ENCODE peak calls at places on chromosome 9, in six cellular contexts. Z is mammary epithelial cell, D is fibroblast of lung, T is transverse colon, U is HepG2, X is fibroblast of pulmonary artery. E is an unnamed sample.

GRCh38 chr9:71911908-71912325 is 478 bp downstream of the C9orf85 start:
- DNase-seq in Z (no peak), D (peak), T (no peak), U (no peak), X (peak), E (peak)

GRCh38 chr9:70949239-70949638 is 172.2 kb downstream of the TRPM3 start:
- DNase-seq in Z (no peak), D (no peak), T (no peak), U (no peak), X (no peak), E (no peak)

GRCh38 chr9:104788251-104788650 is 24.3 kb downstream of the NIPSNAP3B start:
- DNase-seq in Z (no peak), D (no peak), T (no peak), U (no peak), X (no peak), E (no peak)

GRCh38 chr9:136175745-136176290 is 29.1 kb downstream of the LHX3 start:
- DNase-seq in Z (no peak), D (no peak), T (no peak), U (no peak), X (no peak), E (no peak)

GRCh38 chr9:136052433-136052880 is 42.6 kb downstream of the NACC2 start:
- DNase-seq in Z (peak), D (no peak), T (no peak), U (peak), X (peak), E (no peak)

GRCh38 chr9:92191801-92192200 is 76.6 kb upstream of the SPTLC1 start:
- DNase-seq in Z (peak), D (peak), T (no peak), U (no peak), X (peak), E (peak)

GRCh38 chr9:88872171-88872946 is 118.9 kb upstream of the S1PR3 start:
- DNase-seq in Z (no peak), D (no peak), T (no peak), U (peak), X (no peak), E (no peak)

GRCh38 chr9:112200699-112201098 is 25.6 kb upstream of the SUSD1 start:
- DNase-seq in Z (no peak), D (no peak), T (no peak), U (no peak), X (no peak), E (peak)

GRCh38 chr9:112091805-112092204 is 83.3 kb downstream of the SUSD1 start:
- DNase-seq in Z (no peak), D (peak), T (no peak), U (no peak), X (peak), E (peak)

GRCh38 chr9:136512651-136513066 is 29.8 kb upstream of the SEC16A start:
- DNase-seq in Z (no peak), D (no peak), T (no peak), U (no peak), X (peak), E (no peak)

GRCh38 chr9:93678199-93679019 is 102.0 kb downstream of the PHF2 start:
- DNase-seq in Z (no peak), D (no peak), T (no peak), U (no peak), X (no peak), E (no peak)

GRCh38 chr9:12859704-12860251 is 85.0 kb downstream of the LURAP1L start:
- DNase-seq in Z (peak), D (peak), T (no peak), U (no peak), X (peak), E (peak)

DNA sequence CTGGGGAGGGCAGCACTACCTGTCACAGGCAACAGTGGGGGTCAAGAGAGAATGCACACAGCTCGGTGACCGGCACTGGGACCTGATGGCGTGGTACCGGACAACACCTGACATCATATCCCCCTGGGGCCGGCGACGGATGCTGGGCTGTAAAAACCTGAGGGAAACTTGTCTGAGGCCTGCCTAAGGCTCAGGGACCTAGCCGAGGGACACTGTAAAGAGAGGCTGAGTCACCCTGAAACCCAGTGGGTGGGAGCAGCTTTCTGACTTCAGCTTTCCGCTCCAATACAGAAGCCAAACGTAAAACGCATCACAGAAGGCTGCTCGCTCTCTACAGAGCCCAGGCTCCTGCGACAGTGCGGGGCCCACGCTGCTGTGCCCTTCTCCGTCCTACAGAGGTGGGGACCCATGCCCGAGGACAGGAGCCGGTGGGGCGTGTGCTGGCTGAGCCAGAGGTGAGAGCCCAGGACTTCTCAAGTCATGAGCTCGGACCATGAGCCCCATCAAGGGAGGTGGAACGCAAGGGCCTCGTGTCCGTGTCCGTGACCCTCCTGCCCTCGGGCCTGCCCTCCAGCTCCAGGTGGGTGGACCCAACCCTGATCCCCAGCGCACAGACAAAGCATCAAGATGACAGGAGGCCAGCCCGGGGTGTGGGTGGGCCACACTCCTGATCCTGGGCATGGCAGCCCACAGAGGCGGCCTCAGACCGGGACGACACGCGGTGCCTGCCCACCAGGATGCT is 5.3 kb downstream of the RALGDS start:
- DNase-seq in Z (no peak), D (no peak), T (no peak), U (no peak), X (no peak), E (no peak)
- H3K4me3 ChIP-seq in Z (no peak), D (no peak), T (no peak), U (no peak), X (no peak), E (no peak)

GRCh38 chr9:130182090-130182909 is 10.1 kb downstream of the NCS1 start:
- DNase-seq in Z (no peak), D (no peak), T (no peak), U (no peak), X (no peak), E (no peak)
- H3K4me3 ChIP-seq in Z (no peak), D (no peak), T (no peak), U (no peak), X (no peak), E (no peak)

GRCh38 chr9:77016111-77016525 is 3.3 kb upstream of the FOXB2 start:
- DNase-seq in Z (no peak), D (no peak), T (no peak), U (no peak), X (no peak), E (no peak)

GRCh38 chr9:77014597-77015263 is 4.7 kb upstream of the FOXB2 start:
- DNase-seq in Z (no peak), D (no peak), T (no peak), U (no peak), X (no peak), E (no peak)

GRCh38 chr9:77016526-77017504 is 2.6 kb upstream of the FOXB2 start:
- DNase-seq in Z (no peak), D (no peak), T (no peak), U (no peak), X (no peak), E (no peak)

GRCh38 chr9:77013932-77014596 is 5.4 kb upstream of the FOXB2 start:
- DNase-seq in Z (no peak), D (no peak), T (no peak), U (no peak), X (no peak), E (no peak)

GRCh38 chr9:77015291-77016048 is 4.0 kb upstream of the FOXB2 start:
- DNase-seq in Z (no peak), D (no peak), T (no peak), U (no peak), X (no peak), E (no peak)
- H3K4me3 ChIP-seq in Z (no peak), D (no peak), T (no peak), U (no peak), X (no peak), E (no peak)

DNA sequence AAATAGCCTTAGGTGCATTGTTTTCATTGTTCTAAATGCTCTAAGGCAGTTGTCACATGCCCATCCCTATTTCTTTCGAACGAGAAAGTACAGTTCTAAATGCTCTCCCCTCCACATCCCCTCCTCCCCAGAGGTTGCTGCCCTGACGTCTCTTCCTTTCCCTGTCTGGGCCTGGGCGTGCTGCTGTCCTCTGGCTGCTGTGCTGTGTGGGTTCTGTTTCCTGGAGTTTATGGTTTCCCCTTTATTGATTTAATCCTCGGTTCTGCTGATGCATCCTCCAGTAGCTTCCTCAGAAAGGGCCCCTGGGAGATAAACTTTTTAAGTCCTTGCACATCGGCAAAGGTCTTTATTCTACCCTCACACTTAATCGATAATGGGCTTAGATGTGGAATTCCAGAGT is 48.8 kb downstream of the MVB12B start:
- DNase-seq in Z (no peak), D (peak), T (peak), U (peak), X (peak), E (peak)
- H3K4me3 ChIP-seq in Z (no peak), D (no peak), T (no peak), U (peak), X (no peak), E (no peak)

GRCh38 chr9:36462245-36462644 is 62.2 kb upstream of the RNF38 start:
- DNase-seq in Z (no peak), D (no peak), T (no peak), U (no peak), X (no peak), E (no peak)

GRCh38 chr9:36461341-36461740 is 61.3 kb upstream of the RNF38 start:
- DNase-seq in Z (no peak), D (peak), T (no peak), U (no peak), X (peak), E (no peak)

GRCh38 chr9:36456480-36457115 is 56.5 kb upstream of the RNF38 start:
- DNase-seq in Z (peak), D (no peak), T (no peak), U (no peak), X (peak), E (peak)

GRCh38 chr9:36451949-36452348 is 51.9 kb upstream of the RNF38 start:
- DNase-seq in Z (no peak), D (no peak), T (no peak), U (no peak), X (no peak), E (no peak)

GRCh38 chr9:36457836-36458429 is 57.9 kb upstream of the RNF38 start:
- DNase-seq in Z (no peak), D (no peak), T (no peak), U (peak), X (no peak), E (no peak)
- H3K4me3 ChIP-seq in Z (no peak), D (no peak), T (no peak), U (no peak), X (no peak), E (no peak)

DNA sequence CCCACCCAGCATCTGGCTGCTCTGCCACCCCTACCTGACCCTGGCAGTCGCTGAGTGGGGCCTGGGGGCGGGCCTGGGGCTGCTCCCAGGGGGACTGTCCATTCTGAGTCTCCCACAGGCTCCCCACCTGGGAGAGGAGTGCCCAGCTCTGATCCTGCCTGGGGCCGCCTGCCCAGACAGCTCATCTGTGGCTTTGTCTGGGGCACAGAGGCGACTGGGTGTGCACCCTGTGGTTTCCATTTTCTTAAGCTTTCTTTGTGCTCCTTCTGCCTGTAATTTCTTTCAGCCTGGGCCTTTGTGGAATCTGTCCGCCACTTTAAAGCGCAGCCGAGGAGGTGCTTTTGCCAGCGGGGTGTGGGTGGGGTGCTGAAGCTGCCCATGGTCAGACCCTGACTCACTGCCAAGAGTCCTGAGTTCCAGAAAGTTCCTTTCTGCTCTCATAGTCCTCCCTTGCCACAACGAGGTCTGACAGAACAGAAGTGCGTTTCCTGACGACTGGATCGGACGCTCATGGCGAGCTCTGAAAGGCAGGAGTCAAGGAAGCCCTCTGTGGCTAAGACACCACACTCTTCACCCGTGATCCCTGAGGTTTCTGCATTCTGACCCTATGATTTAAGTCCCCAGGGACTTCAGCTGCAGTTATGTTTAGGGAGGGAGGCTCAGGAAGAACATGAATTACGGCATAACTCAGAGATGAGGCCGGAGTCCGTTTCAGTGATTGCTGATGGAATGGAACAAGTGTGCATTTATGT is 225.0 kb downstream of the FANCC start:
- DNase-seq in Z (peak), D (peak), T (peak), U (no peak), X (peak), E (peak)
- H3K4me3 ChIP-seq in Z (no peak), D (no peak), T (no peak), U (no peak), X (no peak), E (peak)

DNA sequence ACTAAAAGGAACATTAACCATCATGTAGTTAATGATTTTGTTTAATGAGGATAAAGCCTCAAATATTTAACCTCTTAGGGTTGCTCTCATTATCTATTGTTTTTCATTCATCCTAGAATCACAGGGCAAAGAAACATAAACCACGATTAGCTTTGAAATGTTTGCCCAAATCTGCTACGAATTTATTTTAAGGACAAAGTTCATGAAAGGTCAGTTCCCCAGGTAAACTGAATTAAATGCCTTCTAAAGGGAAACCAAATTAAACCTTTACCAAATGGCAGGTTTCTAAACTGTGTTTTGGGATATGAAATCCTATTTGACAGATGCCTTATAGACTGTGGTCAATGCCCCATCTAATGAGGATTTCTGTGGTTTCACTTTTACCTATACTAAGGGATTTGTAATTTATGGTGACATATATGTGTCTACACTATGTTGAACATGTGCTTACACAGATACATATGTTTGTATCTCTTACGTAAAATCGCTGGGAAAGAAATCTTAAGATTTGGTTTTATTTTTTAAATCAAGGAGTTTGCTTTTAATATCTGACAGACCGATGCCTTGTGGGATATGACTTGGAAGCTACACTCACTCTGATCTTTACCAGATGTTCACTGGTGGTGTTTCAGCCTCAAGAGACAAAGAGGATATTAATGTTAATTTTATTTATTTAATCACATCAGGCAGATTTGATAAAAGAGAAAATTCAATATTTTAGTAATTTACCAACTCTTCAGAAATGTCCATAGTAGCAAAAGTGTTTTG is 188.5 kb downstream of the GLIS3 start:
- DNase-seq in Z (no peak), D (peak), T (no peak), U (no peak), X (no peak), E (peak)
- H3K4me3 ChIP-seq in Z (no peak), D (no peak), T (no peak), U (no peak), X (no peak), E (no peak)

E was measured in fibroblast of villous mesenchyme.